ENCODE peak calls at places on chromosomes 6 and 20, in nine cellular contexts. S is endothelial cell of umbilical vein, O is lower leg skin, G is tibial artery, M is fibroblast of pulmonary artery, U is lower lobe of right lung, A is fibroblast of the aortic adventitia, N is fibroblast of mammary gland, X is osteoblast. Y is an unnamed sample.

GRCh38 chr6:108779521-108779920 is 68.7 kb upstream of the ARMC2 start:
- DNase-seq in X (no peak), O (no peak), N (no peak), S (no peak), A (no peak), M (no peak), U (no peak), G (no peak), Y (no peak)

GRCh38 chr6:14100098-14100497 is 17.5 kb upstream of the CD83 start:
- DNase-seq in A (no peak), X (no peak), N (no peak), O (no peak), U (no peak), S (no peak), M (no peak), G (no peak), Y (no peak)

GRCh38 chr20:56393133-56393472 is 658 bp downstream of the CSTF1 start:
- DNase-seq in S (peak; percentile 24), M (peak; percentile 26), X (no peak), O (no peak), N (no peak), U (no peak), G (no peak), A (peak; percentile 25), Y (no peak)

GRCh38 chr20:51457281-51457932 is 85.1 kb downstream of the NFATC2 start:
- DNase-seq in X (peak; percentile 86), S (peak; percentile 72), M (peak; percentile 77), G (peak; percentile 80), N (peak; percentile 88), O (peak; percentile 92), A (peak; percentile 84), U (no peak), Y (peak; percentile 19)

GRCh38 chr6:111709615-111710398 is 104.1 kb upstream of the TRAF3IP2 start:
- DNase-seq in N (peak; percentile 78), O (peak; percentile 91), M (peak; percentile 86), X (peak; percentile 76), S (peak; percentile 84), A (peak; percentile 90), U (no peak), G (peak; percentile 82), Y (peak; percentile 19)

GRCh38 chr6:148464319-148465010 is 121.8 kb downstream of the SASH1 start:
- DNase-seq in U (no peak), G (peak; percentile 81), O (peak; percentile 95), N (peak; percentile 84), M (peak; percentile 87), A (peak; percentile 89), S (peak; percentile 86), X (peak; percentile 58), Y (no peak)

GRCh38 chr6:135181333-135182119 is 418 bp downstream of the MYB start:
- DNase-seq in G (no peak), O (no peak), S (peak; percentile 43), U (no peak), X (peak; percentile 85), A (peak; percentile 22), M (no peak), N (no peak), Y (no peak)

GRCh38 chr6:28947067-28947765 is 23.4 kb upstream of the TRIM27 start:
- DNase-seq in S (no peak), X (no peak), M (no peak), U (no peak), O (no peak), A (no peak), N (no peak), G (no peak), Y (no peak)

GRCh38 chr20:33649201-33649631 is 12.9 kb upstream of the C20orf144 start:
- DNase-seq in A (peak; percentile 55), M (no peak), S (no peak), X (peak; percentile 27), N (peak; percentile 33), O (peak; percentile 88), G (peak; percentile 79), U (peak; percentile 78), Y (no peak)

GRCh38 chr6:57173056-57173885 is 1.1 kb downstream of the BAG2 start:
- DNase-seq in N (no peak), X (peak; percentile 62), A (peak; percentile 49), M (peak; percentile 43), O (no peak), S (no peak), U (no peak), G (no peak), Y (peak; percentile 20)

DNA sequence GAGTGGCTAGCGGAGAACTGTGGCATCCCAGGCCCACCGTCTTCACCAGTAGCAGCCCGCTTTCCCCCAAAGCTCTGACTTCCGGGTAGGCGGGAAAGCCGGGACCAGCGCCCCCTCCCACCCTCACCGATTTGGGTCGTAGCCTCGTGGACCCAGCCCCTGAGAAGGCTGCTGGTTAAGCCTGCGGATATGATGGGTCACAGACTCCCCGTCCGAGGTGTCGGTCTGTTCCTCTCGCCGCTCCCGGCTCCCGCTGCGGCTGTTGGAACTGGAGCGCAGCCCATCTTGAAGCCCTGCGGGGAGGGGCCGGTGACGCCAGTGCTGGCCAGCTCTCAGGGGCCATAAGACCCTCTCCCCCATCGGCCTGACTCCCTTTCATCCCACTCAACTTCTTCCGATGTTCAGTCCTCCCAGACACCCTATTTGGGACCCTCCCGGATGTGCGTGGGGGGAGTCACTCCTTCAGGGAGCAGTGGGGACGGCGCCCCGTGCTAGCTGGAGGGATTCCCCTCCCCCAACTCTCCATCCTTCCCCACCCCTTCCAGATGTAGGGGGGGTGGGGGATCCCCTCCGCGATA is 772 bp downstream of the GNL1 start:
- DNase-seq in U (peak; percentile 65), O (peak; percentile 88), A (peak; percentile 37), M (peak; percentile 36), N (peak; percentile 31), S (peak; percentile 65), G (peak; percentile 78), X (peak; percentile 90), Y (no peak)
- H3K4me3 ChIP-seq in U (peak overlapping the region; percentile 92), O (peak overlapping the region; percentile 69), A (peak overlapping the region; percentile 92), M (peak overlapping the region; percentile 99), N (peak overlapping the region; percentile 98), S (peak overlapping the region; percentile 39), G (peak overlapping the region; percentile 85), X (peak overlapping the region; percentile 92), Y (peak overlapping the region; percentile 86)

GRCh38 chr6:169023161-169023874 is 230.3 kb downstream of the THBS2 start:
- DNase-seq in U (no peak), N (peak; percentile 11), X (peak; percentile 66), S (no peak), G (no peak), O (peak; percentile 62), M (no peak), A (no peak), Y (no peak)

GRCh38 chr6:169019727-169020491 is 233.7 kb downstream of the THBS2 start:
- DNase-seq in A (no peak), S (no peak), G (no peak), O (no peak), M (peak; percentile 21), X (no peak), N (peak; percentile 57), U (no peak), Y (no peak)

GRCh38 chr6:169024047-169024660 is 229.5 kb downstream of the THBS2 start:
- DNase-seq in S (no peak), M (no peak), X (peak; percentile 44), U (no peak), A (no peak), G (no peak), O (peak; percentile 80), N (no peak), Y (no peak)

GRCh38 chr6:169020821-169021220 is 232.8 kb downstream of the THBS2 start:
- DNase-seq in G (no peak), S (no peak), A (no peak), X (no peak), M (no peak), O (no peak), U (no peak), N (no peak), Y (no peak)

GRCh38 chr6:169022079-169022478 is 231.6 kb downstream of the THBS2 start:
- DNase-seq in S (no peak), N (no peak), G (no peak), A (no peak), M (no peak), O (no peak), X (no peak), U (no peak), Y (no peak)
- TF ChIP-seq CTCF in S (no peak), N (no peak), G (no peak), A (no peak), M (no peak), O (no peak), X (no peak), U (no peak), Y (peak; percentile 5)

GRCh38 chr20:53846640-53847039 is 223.8 kb downstream of the BCAS1 start:
- DNase-seq in S (no peak), A (no peak), O (no peak), M (no peak), N (no peak), X (no peak), G (no peak), U (no peak), Y (no peak)

GRCh38 chr20:53848304-53848703 is 222.1 kb downstream of the BCAS1 start:
- DNase-seq in M (no peak), U (no peak), N (no peak), X (no peak), G (no peak), S (no peak), A (no peak), O (no peak), Y (no peak)

GRCh38 chr20:53847118-53847842 is 223.1 kb downstream of the BCAS1 start:
- DNase-seq in X (no peak), N (no peak), M (no peak), G (no peak), A (no peak), S (no peak), O (no peak), U (no peak), Y (no peak)

GRCh38 chr20:53849471-53850059 is 220.8 kb downstream of the BCAS1 start:
- DNase-seq in N (no peak), G (no peak), X (no peak), O (no peak), A (no peak), S (no peak), U (no peak), M (no peak), Y (no peak)

GRCh38 chr20:53847843-53848185 is 222.6 kb downstream of the BCAS1 start:
- DNase-seq in S (no peak), M (no peak), X (no peak), U (no peak), O (no peak), A (no peak), G (no peak), N (no peak), Y (no peak)
- H3K4me3 ChIP-seq in S (no peak overlapping the region), M (no peak overlapping the region), X (no peak overlapping the region), U (no peak overlapping the region), O (no peak overlapping the region), A (no peak overlapping the region), G (no peak overlapping the region), N (no peak overlapping the region), Y (no peak overlapping the region)

DNA sequence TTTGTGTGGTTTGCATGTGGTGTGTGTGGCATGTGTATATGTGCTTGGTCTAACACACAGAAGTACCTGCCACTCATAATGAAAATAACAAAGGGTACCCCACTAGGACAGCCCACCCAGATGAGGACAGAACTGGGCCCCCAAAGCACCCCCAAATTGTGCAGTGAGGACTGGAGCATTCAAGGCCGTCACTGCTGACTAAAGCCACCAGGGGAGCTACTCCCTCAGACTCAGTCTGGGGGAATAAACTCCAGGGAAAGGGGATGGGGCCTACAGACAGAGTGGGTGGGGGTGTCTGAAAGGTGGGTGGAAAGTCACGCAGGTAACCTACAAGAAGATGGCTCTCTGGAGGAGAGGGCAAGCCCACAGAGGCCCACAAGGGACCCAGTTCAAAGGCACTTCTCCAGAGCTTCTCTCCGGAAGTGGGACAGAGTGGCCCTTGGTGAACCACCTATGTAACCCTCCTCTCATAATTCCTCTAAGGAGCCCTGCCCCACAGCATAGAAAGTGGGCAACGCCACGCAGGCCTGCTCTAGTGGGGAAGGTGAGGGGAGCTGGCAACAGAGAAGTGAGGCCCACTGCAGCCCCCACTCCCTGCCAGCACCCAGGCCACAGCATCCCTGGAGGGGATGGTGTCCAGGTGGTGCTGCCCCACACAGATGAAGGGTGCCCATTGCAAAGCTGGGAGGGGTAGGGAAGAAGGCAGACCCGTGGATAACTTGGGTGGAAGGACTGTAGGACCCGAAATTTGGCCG is 122.8 kb upstream of the MAFB start:
- DNase-seq in A (no peak), S (no peak), G (no peak), U (no peak), N (no peak), M (no peak), X (no peak), O (no peak), Y (no peak)
- TF ChIP-seq CTCF in A (no peak), S (no peak), G (no peak), U (no peak), N (no peak), M (no peak), X (peak; percentile 22), O (no peak), Y (no peak)

Y was measured in epithelial cell of proximal tubule.